ENCODE peak calls at places on chromosomes 1 and 21, in ten cellular contexts. One of them, this sample, is unnamed.

GRCh38 chr1:99619583-99619982 is 26.3 kb upstream of the PALMD start:
- DNase-seq in suprapubic skin: no peak
- DNase-seq in lower lobe of right lung: no peak
- DNase-seq in IMR-90: no peak
- DNase-seq in left lung: no peak
- DNase-seq in tibial artery: no peak
- DNase-seq in left ventricle myocardium inferior: no peak
- DNase-seq in CD8-positive, alpha-beta T cell: no peak
- DNase-seq in transverse colon: no peak
- DNase-seq in A549: no peak
- DNase-seq in this sample: no peak

GRCh38 chr1:102891868-102892625 is 216.3 kb downstream of the COL11A1 start:
- DNase-seq in transverse colon: no peak
- DNase-seq in left ventricle myocardium inferior: no peak
- DNase-seq in IMR-90: peak; percentile 87
- DNase-seq in CD8-positive, alpha-beta T cell: no peak
- DNase-seq in A549: peak; percentile 11
- DNase-seq in suprapubic skin: no peak
- DNase-seq in lower lobe of right lung: no peak
- DNase-seq in left lung: no peak
- DNase-seq in tibial artery: no peak
- DNase-seq in this sample: no peak

GRCh38 chr1:175192111-175192629 is 406 bp downstream of the KIAA0040 start:
- DNase-seq in left ventricle myocardium inferior: peak; percentile 67
- DNase-seq in suprapubic skin: peak; percentile 85
- DNase-seq in transverse colon: peak; percentile 79
- DNase-seq in left lung: peak; percentile 65
- DNase-seq in A549: peak; percentile 7
- DNase-seq in tibial artery: peak; percentile 49
- DNase-seq in IMR-90: no peak
- DNase-seq in lower lobe of right lung: peak; percentile 75
- DNase-seq in CD8-positive, alpha-beta T cell: no peak
- DNase-seq in this sample: peak; percentile 12

GRCh38 chr1:173122958-173123852 is 72.5 kb upstream of the TNFSF18 start:
- DNase-seq in tibial artery: peak; percentile 78
- DNase-seq in transverse colon: peak; percentile 61
- DNase-seq in A549: peak; percentile 51
- DNase-seq in lower lobe of right lung: peak; percentile 80
- DNase-seq in left ventricle myocardium inferior: peak; percentile 64
- DNase-seq in IMR-90: peak; percentile 95
- DNase-seq in left lung: peak; percentile 86
- DNase-seq in suprapubic skin: peak; percentile 87
- DNase-seq in CD8-positive, alpha-beta T cell: no peak
- DNase-seq in this sample: no peak

GRCh38 chr1:221777434-221778072 is 35.7 kb upstream of the DUSP10 start:
- DNase-seq in transverse colon: no peak
- DNase-seq in IMR-90: no peak
- DNase-seq in left ventricle myocardium inferior: no peak
- DNase-seq in suprapubic skin: no peak
- DNase-seq in A549: no peak
- DNase-seq in left lung: no peak
- DNase-seq in lower lobe of right lung: no peak
- DNase-seq in tibial artery: no peak
- DNase-seq in CD8-positive, alpha-beta T cell: peak; percentile 21
- DNase-seq in this sample: no peak

GRCh38 chr1:190583862-190584261 is 106.2 kb upstream of the BRINP3 start:
- DNase-seq in transverse colon: no peak
- DNase-seq in lower lobe of right lung: no peak
- DNase-seq in left ventricle myocardium inferior: no peak
- DNase-seq in suprapubic skin: no peak
- DNase-seq in IMR-90: no peak
- DNase-seq in A549: no peak
- DNase-seq in CD8-positive, alpha-beta T cell: no peak
- DNase-seq in tibial artery: no peak
- DNase-seq in left lung: no peak
- DNase-seq in this sample: no peak

GRCh38 chr1:40653851-40654537 is 11.5 kb downstream of the RIMS3 start:
- DNase-seq in IMR-90: no peak
- DNase-seq in left lung: no peak
- DNase-seq in tibial artery: no peak
- DNase-seq in left ventricle myocardium inferior: no peak
- DNase-seq in transverse colon: no peak
- DNase-seq in lower lobe of right lung: no peak
- DNase-seq in A549: no peak
- DNase-seq in CD8-positive, alpha-beta T cell: no peak
- DNase-seq in suprapubic skin: no peak
- DNase-seq in this sample: no peak

GRCh38 chr1:246971322-246971721 is 36.5 kb downstream of the ZNF695 start:
- DNase-seq in tibial artery: peak; percentile 38
- DNase-seq in left ventricle myocardium inferior: peak; percentile 61
- DNase-seq in A549: peak; percentile 60
- DNase-seq in suprapubic skin: no peak
- DNase-seq in lower lobe of right lung: peak; percentile 57
- DNase-seq in CD8-positive, alpha-beta T cell: peak; percentile 26
- DNase-seq in transverse colon: peak; percentile 42
- DNase-seq in IMR-90: peak; percentile 13
- DNase-seq in left lung: peak; percentile 55
- DNase-seq in this sample: peak; percentile 15

GRCh38 chr1:224087358-224087757 is 26.6 kb upstream of the FBXO28 start:
- DNase-seq in suprapubic skin: no peak
- DNase-seq in CD8-positive, alpha-beta T cell: no peak
- DNase-seq in left ventricle myocardium inferior: no peak
- DNase-seq in lower lobe of right lung: no peak
- DNase-seq in left lung: no peak
- DNase-seq in IMR-90: no peak
- DNase-seq in A549: no peak
- DNase-seq in transverse colon: no peak
- DNase-seq in tibial artery: no peak
- DNase-seq in this sample: no peak

GRCh38 chr1:226133504-226134123 is 52.9 kb downstream of the ACBD3 start:
- DNase-seq in A549: no peak
- DNase-seq in left lung: no peak
- DNase-seq in left ventricle myocardium inferior: no peak
- DNase-seq in transverse colon: no peak
- DNase-seq in lower lobe of right lung: no peak
- DNase-seq in CD8-positive, alpha-beta T cell: no peak
- DNase-seq in IMR-90: no peak
- DNase-seq in suprapubic skin: no peak
- DNase-seq in tibial artery: no peak
- DNase-seq in this sample: no peak

GRCh38 chr1:56535362-56535761 is 44.0 kb downstream of the PLPP3 start:
- DNase-seq in CD8-positive, alpha-beta T cell: no peak
- DNase-seq in transverse colon: no peak
- DNase-seq in A549: no peak
- DNase-seq in IMR-90: no peak
- DNase-seq in lower lobe of right lung: no peak
- DNase-seq in left ventricle myocardium inferior: no peak
- DNase-seq in left lung: no peak
- DNase-seq in tibial artery: no peak
- DNase-seq in suprapubic skin: no peak
- DNase-seq in this sample: no peak

GRCh38 chr21:15627823-15628222 is 102.0 kb upstream of the USP25 start:
- DNase-seq in IMR-90: no peak
- DNase-seq in tibial artery: no peak
- DNase-seq in CD8-positive, alpha-beta T cell: no peak
- DNase-seq in A549: no peak
- DNase-seq in suprapubic skin: no peak
- DNase-seq in transverse colon: no peak
- DNase-seq in left ventricle myocardium inferior: no peak
- DNase-seq in left lung: no peak
- DNase-seq in lower lobe of right lung: no peak
- DNase-seq in this sample: no peak

GRCh38 chr1:209427811-209428210 is 155.7 kb upstream of the CAMK1G start:
- DNase-seq in A549: no peak
- DNase-seq in transverse colon: no peak
- DNase-seq in CD8-positive, alpha-beta T cell: no peak
- DNase-seq in lower lobe of right lung: no peak
- DNase-seq in IMR-90: no peak
- DNase-seq in left ventricle myocardium inferior: no peak
- DNase-seq in tibial artery: no peak
- DNase-seq in suprapubic skin: no peak
- DNase-seq in left lung: no peak
- DNase-seq in this sample: no peak

GRCh38 chr21:25733859-25734653 is 648 bp downstream of the ATP5PF start:
- DNase-seq in lower lobe of right lung: no peak
- DNase-seq in suprapubic skin: no peak
- DNase-seq in tibial artery: no peak
- DNase-seq in left lung: no peak
- DNase-seq in IMR-90: peak; percentile 35
- DNase-seq in CD8-positive, alpha-beta T cell: peak; percentile 11
- DNase-seq in left ventricle myocardium inferior: no peak
- DNase-seq in transverse colon: no peak
- DNase-seq in A549: peak; percentile 1
- DNase-seq in this sample: no peak

GRCh38 chr1:57489342-57490036 is 65.6 kb upstream of the DAB1 start:
- DNase-seq in tibial artery: no peak
- DNase-seq in A549: no peak
- DNase-seq in IMR-90: peak; percentile 91
- DNase-seq in transverse colon: no peak
- DNase-seq in CD8-positive, alpha-beta T cell: no peak
- DNase-seq in lower lobe of right lung: no peak
- DNase-seq in left ventricle myocardium inferior: no peak
- DNase-seq in suprapubic skin: no peak
- DNase-seq in left lung: no peak
- DNase-seq in this sample: no peak

GRCh38 chr1:164578474-164579200 is 19.7 kb downstream of the PBX1 start:
- DNase-seq in CD8-positive, alpha-beta T cell: no peak
- DNase-seq in IMR-90: no peak
- DNase-seq in tibial artery: no peak
- DNase-seq in left lung: no peak
- DNase-seq in left ventricle myocardium inferior: no peak
- DNase-seq in suprapubic skin: no peak
- DNase-seq in lower lobe of right lung: no peak
- DNase-seq in transverse colon: no peak
- DNase-seq in A549: no peak
- DNase-seq in this sample: no peak

GRCh38 chr1:198168180-198168579 is 11.4 kb downstream of the NEK7 start:
- DNase-seq in suprapubic skin: no peak
- DNase-seq in lower lobe of right lung: no peak
- DNase-seq in CD8-positive, alpha-beta T cell: no peak
- DNase-seq in left ventricle myocardium inferior: no peak
- DNase-seq in left lung: no peak
- DNase-seq in tibial artery: no peak
- DNase-seq in A549: no peak
- DNase-seq in IMR-90: peak; percentile 75
- DNase-seq in transverse colon: no peak
- DNase-seq in this sample: no peak
- H3K27ac ChIP-seq in suprapubic skin: no peak overlapping the region
- H3K27ac ChIP-seq in lower lobe of right lung: no peak overlapping the region
- H3K27ac ChIP-seq in CD8-positive, alpha-beta T cell: peak overlapping the region; percentile 14
- H3K27ac ChIP-seq in left ventricle myocardium inferior: peak overlapping the region; percentile 79
- H3K27ac ChIP-seq in left lung: no peak overlapping the region
- H3K27ac ChIP-seq in tibial artery: no peak overlapping the region
- H3K27ac ChIP-seq in A549: no peak overlapping the region
- H3K27ac ChIP-seq in IMR-90: no peak overlapping the region
- H3K27ac ChIP-seq in transverse colon: no peak overlapping the region
- H3K27ac ChIP-seq in this sample: peak overlapping the region; percentile 18

DNA sequence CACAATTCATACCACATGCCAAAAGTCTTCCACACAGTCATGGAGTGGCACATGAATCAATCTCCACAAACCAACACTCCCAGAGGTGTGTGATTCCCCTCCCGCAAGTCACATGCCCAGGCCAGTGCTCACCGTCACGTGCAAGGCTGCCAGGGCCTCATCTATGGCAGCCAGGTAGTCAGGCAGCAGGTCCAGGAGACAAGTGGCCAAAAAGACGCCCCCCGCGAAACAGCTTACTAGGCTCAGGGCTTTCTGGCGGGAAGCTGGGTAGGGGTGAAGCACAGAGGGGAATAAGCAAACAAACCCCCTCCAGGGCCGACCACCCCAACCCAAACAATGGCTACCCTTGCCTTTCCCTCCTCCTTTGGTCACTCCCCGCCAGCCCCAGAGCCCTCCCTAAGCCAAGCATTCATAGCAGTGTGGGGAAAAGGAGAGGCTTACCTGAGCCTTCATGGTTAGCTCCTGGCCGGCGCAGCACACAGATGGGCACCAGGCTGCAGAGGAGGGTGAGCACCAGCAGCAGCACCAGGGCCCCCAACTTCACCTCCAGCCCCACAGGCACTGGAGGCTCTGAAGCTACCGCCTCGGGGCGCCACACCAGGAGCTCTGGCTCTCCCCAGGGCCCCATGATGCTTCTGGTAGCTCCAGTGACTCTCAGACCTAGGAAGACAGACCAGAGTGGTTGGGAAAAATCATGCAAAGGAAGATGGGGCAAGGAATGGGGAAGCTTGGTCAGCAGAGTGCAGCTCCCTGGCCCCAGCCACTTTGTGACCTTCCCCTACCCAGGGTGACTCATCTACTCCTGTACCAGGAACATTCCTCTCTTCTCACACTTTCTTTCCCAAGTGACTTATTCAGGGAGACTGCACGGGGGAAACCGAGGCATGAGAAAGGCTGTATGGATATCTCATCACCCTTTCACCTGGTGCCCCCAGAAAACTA is 978 bp downstream of the SLC39A1 start:
- DNase-seq in CD8-positive, alpha-beta T cell: no peak
- DNase-seq in left ventricle myocardium inferior: no peak
- DNase-seq in A549: peak; percentile 39
- DNase-seq in left lung: peak; percentile 79
- DNase-seq in transverse colon: peak; percentile 47
- DNase-seq in IMR-90: peak; percentile 60
- DNase-seq in tibial artery: peak; percentile 62
- DNase-seq in lower lobe of right lung: peak; percentile 61
- DNase-seq in suprapubic skin: no peak
- DNase-seq in this sample: no peak
- TF ChIP-seq CTCF in CD8-positive, alpha-beta T cell: no peak
- TF ChIP-seq CTCF in left ventricle myocardium inferior: no peak
- TF ChIP-seq CTCF in A549: no peak
- TF ChIP-seq CTCF in left lung: no peak
- TF ChIP-seq CTCF in transverse colon: no peak
- TF ChIP-seq CTCF in IMR-90: no peak
- TF ChIP-seq CTCF in tibial artery: no peak
- TF ChIP-seq CTCF in lower lobe of right lung: no peak
- TF ChIP-seq CTCF in suprapubic skin: no peak
- TF ChIP-seq CTCF in this sample: no peak

GRCh38 chr1:152309955-152310354 is 15.1 kb downstream of the FLG start:
- DNase-seq in left lung: no peak
- DNase-seq in lower lobe of right lung: no peak
- DNase-seq in suprapubic skin: no peak
- DNase-seq in IMR-90: no peak
- DNase-seq in transverse colon: no peak
- DNase-seq in left ventricle myocardium inferior: no peak
- DNase-seq in A549: no peak
- DNase-seq in tibial artery: no peak
- DNase-seq in CD8-positive, alpha-beta T cell: no peak
- DNase-seq in this sample: no peak
- H3K9me3 ChIP-seq in left lung: peaks cover 10% of the 10 kb centered on the region
- H3K9me3 ChIP-seq in lower lobe of right lung: no peaks in the 10 kb centered on the region
- H3K9me3 ChIP-seq in suprapubic skin: no peaks in the 10 kb centered on the region
- H3K9me3 ChIP-seq in IMR-90: peaks cover 22% of the 10 kb centered on the region
- H3K9me3 ChIP-seq in transverse colon: no peaks in the 10 kb centered on the region
- H3K9me3 ChIP-seq in left ventricle myocardium inferior: peaks cover 5% of the 10 kb centered on the region
- H3K9me3 ChIP-seq in A549: no peaks in the 10 kb centered on the region
- H3K9me3 ChIP-seq in tibial artery: peaks cover 21% of the 10 kb centered on the region
- H3K9me3 ChIP-seq in CD8-positive, alpha-beta T cell: no peaks in the 10 kb centered on the region
- H3K9me3 ChIP-seq in this sample: no peaks in the 10 kb centered on the region

DNA sequence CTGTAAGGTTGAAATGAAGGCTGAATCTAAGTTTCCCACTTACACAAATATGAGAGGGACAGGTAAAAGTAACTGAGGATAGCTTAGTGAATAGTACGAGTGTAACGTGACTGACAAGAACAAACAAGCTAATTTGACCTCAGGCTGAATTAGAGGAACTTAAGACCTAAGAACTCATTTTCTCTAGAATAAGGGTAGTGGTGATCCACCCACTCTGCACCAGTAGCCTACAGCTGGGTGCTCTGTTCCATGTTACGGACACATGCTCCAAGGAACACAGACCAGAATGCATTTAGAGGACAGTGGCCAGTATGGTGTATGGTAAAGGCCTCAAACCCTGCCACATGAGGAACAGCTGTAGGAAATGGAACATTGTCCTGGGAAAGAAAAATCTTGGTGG is 14.9 kb upstream of the TMEM9 start:
- DNase-seq in transverse colon: no peak
- DNase-seq in A549: no peak
- DNase-seq in CD8-positive, alpha-beta T cell: no peak
- DNase-seq in tibial artery: no peak
- DNase-seq in suprapubic skin: peak; percentile 8
- DNase-seq in IMR-90: no peak
- DNase-seq in left ventricle myocardium inferior: no peak
- DNase-seq in lower lobe of right lung: no peak
- DNase-seq in left lung: no peak
- DNase-seq in this sample: no peak
- H3K27ac ChIP-seq in transverse colon: no peak overlapping the region
- H3K27ac ChIP-seq in A549: peak overlapping the region; percentile 75
- H3K27ac ChIP-seq in CD8-positive, alpha-beta T cell: no peak overlapping the region
- H3K27ac ChIP-seq in tibial artery: no peak overlapping the region
- H3K27ac ChIP-seq in suprapubic skin: no peak overlapping the region
- H3K27ac ChIP-seq in IMR-90: no peak overlapping the region
- H3K27ac ChIP-seq in left ventricle myocardium inferior: no peak overlapping the region
- H3K27ac ChIP-seq in lower lobe of right lung: no peak overlapping the region
- H3K27ac ChIP-seq in left lung: no peak overlapping the region
- H3K27ac ChIP-seq in this sample: no peak overlapping the region